ENCODE peak calls at places on chromosome 4, in four cellular contexts. C is fibroblast of villous mesenchyme; Y is stimulated activated CD4-positive, alpha-beta T cell treated with anti-CD3 and anti-CD28 coated beads, Interleukin-2, amount 100 ng/mL, for 48 hours; T is esophagus muscularis mucosa. P is an unnamed sample.

GRCh38 chr4:185470503-185471195 is 884 bp downstream of the CCDC110 start:
- DNase-seq in C (peak; percentile 18), Y (peak; percentile 5), T (no peak), P (peak; percentile 77)

GRCh38 chr4:13267091-13267490 is 217.0 kb downstream of the RAB28 start:
- DNase-seq in C (peak; percentile 11), Y (no peak), T (no peak), P (no peak)

GRCh38 chr4:19857405-19857804 is 394.3 kb upstream of the SLIT2 start:
- DNase-seq in C (no peak), Y (no peak), T (no peak), P (no peak)

GRCh38 chr4:74096265-74096980 is 2.6 kb downstream of the CXCL2 start:
- DNase-seq in C (peak; percentile 39), Y (no peak), T (no peak), P (no peak)

GRCh38 chr4:152258804-152259708 is 276.8 kb downstream of the FBXW7 start:
- DNase-seq in C (peak; percentile 64), Y (no peak), T (peak; percentile 60), P (no peak)

GRCh38 chr4:169249214-169249973 is 21.4 kb downstream of the SH3RF1 start:
- DNase-seq in C (no peak), Y (no peak), T (no peak), P (no peak)

GRCh38 chr4:1777822-1778641 is 15.1 kb upstream of the FGFR3 start:
- DNase-seq in C (peak; percentile 6), Y (no peak), T (no peak), P (no peak)

GRCh38 chr4:36273276-36273675 is 8.1 kb upstream of the DTHD1 start:
- DNase-seq in C (peak; percentile 22), Y (no peak), T (no peak), P (no peak)

GRCh38 chr4:73817341-73817740 is 19.1 kb upstream of the CXCL6 start:
- DNase-seq in C (no peak), Y (no peak), T (no peak), P (no peak)

GRCh38 chr4:61493470-61493869 is 293.3 kb downstream of the ADGRL3 start:
- DNase-seq in C (no peak), Y (no peak), T (no peak), P (no peak)

GRCh38 chr4:74549936-74550335 is 105.0 kb downstream of the AREG start:
- DNase-seq in C (no peak), Y (no peak), T (no peak), P (no peak)

GRCh38 chr4:170090667-170091052 is 904 bp upstream of the AADAT start:
- DNase-seq in C (no peak), Y (no peak), T (no peak), P (no peak)

GRCh38 chr4:81032174-81032551 is 1.7 kb downstream of the BMP3 start:
- DNase-seq in C (no peak), Y (no peak), T (no peak), P (no peak)

GRCh38 chr4:41124916-41125548 is 89.3 kb downstream of the APBB2 start:
- DNase-seq in C (no peak), Y (no peak), T (no peak), P (no peak)

GRCh38 chr4:94995684-94996394 is 238.1 kb downstream of the BMPR1B start:
- DNase-seq in C (peak; percentile 19), Y (no peak), T (no peak), P (peak; percentile 47)

GRCh38 chr4:1244081-1244977 is 4.6 kb downstream of the CTBP1 start:
- DNase-seq in C (no peak), Y (no peak), T (no peak), P (no peak)

GRCh38 chr4:101649790-101650450 is 140.6 kb upstream of the BANK1 start:
- DNase-seq in C (peak; percentile 3), Y (no peak), T (no peak), P (no peak)

GRCh38 chr4:153788419-153789276 is at the start of gene SFRP2:
- DNase-seq in C (no peak), Y (no peak), T (no peak), P (no peak)

GRCh38 chr4:1451752-1452122 is 45.5 kb upstream of the NKX1-1 start:
- DNase-seq in C (no peak), Y (no peak), T (no peak), P (no peak)

GRCh38 chr4:38791005-38791404 is 8.2 kb upstream of the TLR10 start:
- DNase-seq in C (no peak), Y (no peak), T (no peak), P (no peak)

GRCh38 chr4:127965803-127966175 is 583 bp downstream of the ABHD18 start:
- DNase-seq in C (no peak), Y (peak; percentile 40), T (no peak), P (peak; percentile 52)

P was measured in adrenal gland.